ENCODE peak calls at places on chromosomes 6 and 20, in nine cellular contexts. One of them, this sample, is unnamed.

GRCh38 chr6:147194652-147195403 is 9.4 kb upstream of the STXBP5 start:
- DNase-seq in neuronal stem cell: no peak
- DNase-seq in NCI-H1105: no peak
- DNase-seq in HT1080: peak; percentile 24
- DNase-seq in naive thymus-derived CD8-positive, alpha-beta T cell: no peak
- DNase-seq in nephron progenitor cell: no peak
- DNase-seq in CD8-positive, alpha-beta T cell: no peak
- DNase-seq in neural progenitor cell: no peak
- DNase-seq in astrocyte of the hippocampus: no peak
- DNase-seq in this sample: no peak

GRCh38 chr6:56495654-56496053 is 147.0 kb downstream of the DST start:
- DNase-seq in neuronal stem cell: no peak
- DNase-seq in NCI-H1105: no peak
- DNase-seq in HT1080: no peak
- DNase-seq in naive thymus-derived CD8-positive, alpha-beta T cell: no peak
- DNase-seq in nephron progenitor cell: no peak
- DNase-seq in CD8-positive, alpha-beta T cell: no peak
- DNase-seq in neural progenitor cell: no peak
- DNase-seq in astrocyte of the hippocampus: no peak
- DNase-seq in this sample: no peak

GRCh38 chr6:42928748-42929087 is 562 bp upstream of the CNPY3 start:
- DNase-seq in neuronal stem cell: no peak
- DNase-seq in NCI-H1105: no peak
- DNase-seq in HT1080: no peak
- DNase-seq in naive thymus-derived CD8-positive, alpha-beta T cell: no peak
- DNase-seq in nephron progenitor cell: no peak
- DNase-seq in CD8-positive, alpha-beta T cell: no peak
- DNase-seq in neural progenitor cell: no peak
- DNase-seq in astrocyte of the hippocampus: no peak
- DNase-seq in this sample: peak; percentile 86

GRCh38 chr20:38591484-38592410 is 9.9 kb upstream of the ARHGAP40 start:
- DNase-seq in neuronal stem cell: no peak
- DNase-seq in NCI-H1105: no peak
- DNase-seq in HT1080: no peak
- DNase-seq in naive thymus-derived CD8-positive, alpha-beta T cell: no peak
- DNase-seq in nephron progenitor cell: no peak
- DNase-seq in CD8-positive, alpha-beta T cell: no peak
- DNase-seq in neural progenitor cell: no peak
- DNase-seq in astrocyte of the hippocampus: no peak
- DNase-seq in this sample: no peak

GRCh38 chr20:57780398-57780797 is 70.6 kb upstream of the PMEPA1 start:
- DNase-seq in neuronal stem cell: no peak
- DNase-seq in NCI-H1105: no peak
- DNase-seq in HT1080: no peak
- DNase-seq in naive thymus-derived CD8-positive, alpha-beta T cell: no peak
- DNase-seq in nephron progenitor cell: no peak
- DNase-seq in CD8-positive, alpha-beta T cell: no peak
- DNase-seq in neural progenitor cell: no peak
- DNase-seq in astrocyte of the hippocampus: no peak
- DNase-seq in this sample: no peak

GRCh38 chr6:53737746-53738145 is 57.1 kb upstream of the LRRC1 start:
- DNase-seq in neuronal stem cell: no peak
- DNase-seq in NCI-H1105: no peak
- DNase-seq in HT1080: peak; percentile 24
- DNase-seq in naive thymus-derived CD8-positive, alpha-beta T cell: no peak
- DNase-seq in nephron progenitor cell: no peak
- DNase-seq in CD8-positive, alpha-beta T cell: no peak
- DNase-seq in neural progenitor cell: no peak
- DNase-seq in astrocyte of the hippocampus: no peak
- DNase-seq in this sample: no peak

GRCh38 chr6:163507965-163508364 is 93.4 kb downstream of the QKI start:
- DNase-seq in neuronal stem cell: no peak
- DNase-seq in NCI-H1105: no peak
- DNase-seq in HT1080: no peak
- DNase-seq in naive thymus-derived CD8-positive, alpha-beta T cell: no peak
- DNase-seq in nephron progenitor cell: no peak
- DNase-seq in CD8-positive, alpha-beta T cell: no peak
- DNase-seq in neural progenitor cell: no peak
- DNase-seq in astrocyte of the hippocampus: no peak
- DNase-seq in this sample: no peak

GRCh38 chr6:10659697-10660348 is 34.6 kb downstream of the C6orf52 start:
- DNase-seq in neuronal stem cell: no peak
- DNase-seq in NCI-H1105: peak; percentile 5
- DNase-seq in HT1080: peak; percentile 17
- DNase-seq in naive thymus-derived CD8-positive, alpha-beta T cell: peak; percentile 17
- DNase-seq in nephron progenitor cell: peak; percentile 44
- DNase-seq in CD8-positive, alpha-beta T cell: no peak
- DNase-seq in neural progenitor cell: peak; percentile 39
- DNase-seq in astrocyte of the hippocampus: no peak
- DNase-seq in this sample: no peak

GRCh38 chr20:3238616-3239025 is 369 bp downstream of the SLC4A11 start:
- DNase-seq in neuronal stem cell: peak; percentile 26
- DNase-seq in NCI-H1105: no peak
- DNase-seq in HT1080: no peak
- DNase-seq in naive thymus-derived CD8-positive, alpha-beta T cell: peak; percentile 57
- DNase-seq in nephron progenitor cell: peak; percentile 57
- DNase-seq in CD8-positive, alpha-beta T cell: peak; percentile 14
- DNase-seq in neural progenitor cell: peak; percentile 64
- DNase-seq in astrocyte of the hippocampus: peak; percentile 67
- DNase-seq in this sample: peak; percentile 4

GRCh38 chr20:47990507-47991132 is 205.3 kb upstream of the SULF2 start:
- DNase-seq in neuronal stem cell: no peak
- DNase-seq in NCI-H1105: no peak
- DNase-seq in HT1080: no peak
- DNase-seq in naive thymus-derived CD8-positive, alpha-beta T cell: no peak
- DNase-seq in nephron progenitor cell: no peak
- DNase-seq in CD8-positive, alpha-beta T cell: no peak
- DNase-seq in neural progenitor cell: no peak
- DNase-seq in astrocyte of the hippocampus: no peak
- DNase-seq in this sample: no peak

GRCh38 chr20:51237278-51237677 is 214.4 kb upstream of the KCNG1 start:
- DNase-seq in neuronal stem cell: no peak
- DNase-seq in NCI-H1105: no peak
- DNase-seq in HT1080: no peak
- DNase-seq in naive thymus-derived CD8-positive, alpha-beta T cell: no peak
- DNase-seq in nephron progenitor cell: no peak
- DNase-seq in CD8-positive, alpha-beta T cell: no peak
- DNase-seq in neural progenitor cell: no peak
- DNase-seq in astrocyte of the hippocampus: no peak
- DNase-seq in this sample: no peak

GRCh38 chr20:58616411-58616810 is 34.7 kb upstream of the STX16 start:
- DNase-seq in neuronal stem cell: no peak
- DNase-seq in NCI-H1105: no peak
- DNase-seq in HT1080: no peak
- DNase-seq in naive thymus-derived CD8-positive, alpha-beta T cell: no peak
- DNase-seq in nephron progenitor cell: no peak
- DNase-seq in CD8-positive, alpha-beta T cell: no peak
- DNase-seq in neural progenitor cell: no peak
- DNase-seq in astrocyte of the hippocampus: no peak
- DNase-seq in this sample: no peak

GRCh38 chr6:57262901-57263694 is 41.0 kb upstream of the RAB23 start:
- DNase-seq in neuronal stem cell: no peak
- DNase-seq in NCI-H1105: no peak
- DNase-seq in HT1080: peak; percentile 87
- DNase-seq in naive thymus-derived CD8-positive, alpha-beta T cell: no peak
- DNase-seq in nephron progenitor cell: no peak
- DNase-seq in CD8-positive, alpha-beta T cell: no peak
- DNase-seq in neural progenitor cell: no peak
- DNase-seq in astrocyte of the hippocampus: peak; percentile 80
- DNase-seq in this sample: no peak

GRCh38 chr6:44477293-44477894 is 89.9 kb downstream of the CDC5L start:
- DNase-seq in neuronal stem cell: no peak
- DNase-seq in NCI-H1105: no peak
- DNase-seq in HT1080: no peak
- DNase-seq in naive thymus-derived CD8-positive, alpha-beta T cell: no peak
- DNase-seq in nephron progenitor cell: no peak
- DNase-seq in CD8-positive, alpha-beta T cell: no peak
- DNase-seq in neural progenitor cell: no peak
- DNase-seq in astrocyte of the hippocampus: no peak
- DNase-seq in this sample: no peak

GRCh38 chr20:7723284-7723683 is 217.0 kb downstream of the HAO1 start:
- DNase-seq in neuronal stem cell: no peak
- DNase-seq in NCI-H1105: no peak
- DNase-seq in HT1080: peak; percentile 65
- DNase-seq in naive thymus-derived CD8-positive, alpha-beta T cell: no peak
- DNase-seq in nephron progenitor cell: no peak
- DNase-seq in CD8-positive, alpha-beta T cell: no peak
- DNase-seq in neural progenitor cell: no peak
- DNase-seq in astrocyte of the hippocampus: no peak
- DNase-seq in this sample: no peak

GRCh38 chr6:8939615-8940014 is 504.3 kb upstream of the SLC35B3 start:
- DNase-seq in neuronal stem cell: no peak
- DNase-seq in NCI-H1105: peak; percentile 34
- DNase-seq in HT1080: peak; percentile 9
- DNase-seq in naive thymus-derived CD8-positive, alpha-beta T cell: no peak
- DNase-seq in nephron progenitor cell: no peak
- DNase-seq in CD8-positive, alpha-beta T cell: no peak
- DNase-seq in neural progenitor cell: no peak
- DNase-seq in astrocyte of the hippocampus: no peak
- DNase-seq in this sample: peak; percentile 70

GRCh38 chr6:21915707-21916399 is 322.3 kb downstream of the SOX4 start:
- DNase-seq in neuronal stem cell: no peak
- DNase-seq in NCI-H1105: no peak
- DNase-seq in HT1080: peak; percentile 54
- DNase-seq in naive thymus-derived CD8-positive, alpha-beta T cell: no peak
- DNase-seq in nephron progenitor cell: no peak
- DNase-seq in CD8-positive, alpha-beta T cell: no peak
- DNase-seq in neural progenitor cell: no peak
- DNase-seq in astrocyte of the hippocampus: peak; percentile 53
- DNase-seq in this sample: peak; percentile 11

GRCh38 chr6:131816869-131817268 is 9.0 kb downstream of the ENPP1 start:
- DNase-seq in neuronal stem cell: no peak
- DNase-seq in NCI-H1105: no peak
- DNase-seq in HT1080: no peak
- DNase-seq in naive thymus-derived CD8-positive, alpha-beta T cell: no peak
- DNase-seq in nephron progenitor cell: no peak
- DNase-seq in CD8-positive, alpha-beta T cell: no peak
- DNase-seq in neural progenitor cell: no peak
- DNase-seq in astrocyte of the hippocampus: no peak
- DNase-seq in this sample: no peak

GRCh38 chr6:28553384-28553985 is 27.8 kb downstream of the GPX5 start:
- DNase-seq in neuronal stem cell: no peak
- DNase-seq in NCI-H1105: no peak
- DNase-seq in HT1080: no peak
- DNase-seq in naive thymus-derived CD8-positive, alpha-beta T cell: no peak
- DNase-seq in nephron progenitor cell: no peak
- DNase-seq in CD8-positive, alpha-beta T cell: no peak
- DNase-seq in neural progenitor cell: no peak
- DNase-seq in astrocyte of the hippocampus: no peak
- DNase-seq in this sample: no peak

GRCh38 chr6:84282566-84282965 is 55.1 kb upstream of the CEP162 start:
- DNase-seq in neuronal stem cell: no peak
- DNase-seq in NCI-H1105: peak; percentile 8
- DNase-seq in HT1080: peak; percentile 40
- DNase-seq in naive thymus-derived CD8-positive, alpha-beta T cell: no peak
- DNase-seq in nephron progenitor cell: no peak
- DNase-seq in CD8-positive, alpha-beta T cell: no peak
- DNase-seq in neural progenitor cell: no peak
- DNase-seq in astrocyte of the hippocampus: peak; percentile 85
- DNase-seq in this sample: peak; percentile 46

GRCh38 chr20:4920131-4920530 is 81.2 kb downstream of the SLC23A2 start:
- DNase-seq in neuronal stem cell: no peak
- DNase-seq in NCI-H1105: no peak
- DNase-seq in HT1080: no peak
- DNase-seq in naive thymus-derived CD8-positive, alpha-beta T cell: no peak
- DNase-seq in nephron progenitor cell: no peak
- DNase-seq in CD8-positive, alpha-beta T cell: no peak
- DNase-seq in neural progenitor cell: no peak
- DNase-seq in astrocyte of the hippocampus: peak; percentile 71
- DNase-seq in this sample: no peak

GRCh38 chr6:17867880-17868279 is 119.6 kb downstream of the KIF13A start:
- DNase-seq in neuronal stem cell: no peak
- DNase-seq in NCI-H1105: no peak
- DNase-seq in HT1080: peak; percentile 68
- DNase-seq in naive thymus-derived CD8-positive, alpha-beta T cell: no peak
- DNase-seq in nephron progenitor cell: no peak
- DNase-seq in CD8-positive, alpha-beta T cell: no peak
- DNase-seq in neural progenitor cell: no peak
- DNase-seq in astrocyte of the hippocampus: peak; percentile 71
- DNase-seq in this sample: no peak

GRCh38 chr20:50348118-50348517 is 157.5 kb downstream of the CEBPB start:
- DNase-seq in neuronal stem cell: no peak
- DNase-seq in NCI-H1105: no peak
- DNase-seq in HT1080: no peak
- DNase-seq in naive thymus-derived CD8-positive, alpha-beta T cell: no peak
- DNase-seq in nephron progenitor cell: no peak
- DNase-seq in CD8-positive, alpha-beta T cell: no peak
- DNase-seq in neural progenitor cell: no peak
- DNase-seq in astrocyte of the hippocampus: no peak
- DNase-seq in this sample: no peak

GRCh38 chr6:154352898-154353585 is 3.6 kb downstream of the IPCEF1 start:
- DNase-seq in neuronal stem cell: no peak
- DNase-seq in NCI-H1105: no peak
- DNase-seq in HT1080: no peak
- DNase-seq in naive thymus-derived CD8-positive, alpha-beta T cell: no peak
- DNase-seq in nephron progenitor cell: no peak
- DNase-seq in CD8-positive, alpha-beta T cell: no peak
- DNase-seq in neural progenitor cell: no peak
- DNase-seq in astrocyte of the hippocampus: no peak
- DNase-seq in this sample: no peak

GRCh38 chr20:21100590-21101452 is 5.3 kb downstream of the LINC00237 start:
- DNase-seq in neuronal stem cell: peak; percentile 71
- DNase-seq in NCI-H1105: no peak
- DNase-seq in HT1080: no peak
- DNase-seq in naive thymus-derived CD8-positive, alpha-beta T cell: no peak
- DNase-seq in nephron progenitor cell: peak; percentile 35
- DNase-seq in CD8-positive, alpha-beta T cell: no peak
- DNase-seq in neural progenitor cell: peak; percentile 91
- DNase-seq in astrocyte of the hippocampus: peak; percentile 35
- DNase-seq in this sample: no peak

GRCh38 chr6:154614101-154614500 is 103.6 kb upstream of the CNKSR3 start:
- DNase-seq in neuronal stem cell: no peak
- DNase-seq in NCI-H1105: no peak
- DNase-seq in HT1080: peak; percentile 76
- DNase-seq in naive thymus-derived CD8-positive, alpha-beta T cell: no peak
- DNase-seq in nephron progenitor cell: no peak
- DNase-seq in CD8-positive, alpha-beta T cell: no peak
- DNase-seq in neural progenitor cell: no peak
- DNase-seq in astrocyte of the hippocampus: no peak
- DNase-seq in this sample: no peak

GRCh38 chr6:166336847-166337246 is 5.5 kb downstream of the SFT2D1 start:
- DNase-seq in neuronal stem cell: no peak
- DNase-seq in NCI-H1105: no peak
- DNase-seq in HT1080: no peak
- DNase-seq in naive thymus-derived CD8-positive, alpha-beta T cell: no peak
- DNase-seq in nephron progenitor cell: no peak
- DNase-seq in CD8-positive, alpha-beta T cell: no peak
- DNase-seq in neural progenitor cell: no peak
- DNase-seq in astrocyte of the hippocampus: no peak
- DNase-seq in this sample: no peak

GRCh38 chr6:136611133-136611532 is 60.9 kb upstream of the MAP7 start:
- DNase-seq in neuronal stem cell: no peak
- DNase-seq in NCI-H1105: no peak
- DNase-seq in HT1080: no peak
- DNase-seq in naive thymus-derived CD8-positive, alpha-beta T cell: no peak
- DNase-seq in nephron progenitor cell: no peak
- DNase-seq in CD8-positive, alpha-beta T cell: no peak
- DNase-seq in neural progenitor cell: no peak
- DNase-seq in astrocyte of the hippocampus: no peak
- DNase-seq in this sample: no peak

GRCh38 chr6:153563001-153563400 is 431.9 kb upstream of the RGS17 start:
- DNase-seq in neuronal stem cell: no peak
- DNase-seq in NCI-H1105: no peak
- DNase-seq in HT1080: peak; percentile 3
- DNase-seq in naive thymus-derived CD8-positive, alpha-beta T cell: no peak
- DNase-seq in nephron progenitor cell: no peak
- DNase-seq in CD8-positive, alpha-beta T cell: no peak
- DNase-seq in neural progenitor cell: no peak
- DNase-seq in astrocyte of the hippocampus: no peak
- DNase-seq in this sample: no peak

This sample was measured in DMS79.